ENCODE peak calls at places on chromosome 20, in seven cellular contexts. B, C, F, P, A, J and T are unnamed samples.

GRCh38 chr20:59728722-59729430 is 124.5 kb downstream of the PHACTR3 start:
- DNase-seq in B (no peak), C (no peak), F (peak; percentile 62), P (no peak), A (no peak), J (no peak), T (no peak)

GRCh38 chr20:34536798-34537394 is 20.7 kb downstream of the DYNLRB1 start:
- DNase-seq in B (peak; percentile 83), C (no peak), F (no peak), P (no peak), A (no peak), J (peak; percentile 37), T (peak; percentile 59)

GRCh38 chr20:43188234-43188653 is 1.5 kb downstream of the PTPRT start:
- DNase-seq in B (no peak), C (no peak), F (no peak), P (no peak), A (no peak), J (no peak), T (no peak)

GRCh38 chr20:31968299-31969126 is 562 bp downstream of the XKR7 start:
- DNase-seq in B (peak; percentile 87), C (peak; percentile 23), F (peak; percentile 89), P (peak; percentile 56), A (peak; percentile 86), J (peak; percentile 58), T (peak; percentile 98)

GRCh38 chr20:57608516-57608915 is 11.7 kb downstream of the ZBP1 start:
- DNase-seq in B (no peak), C (no peak), F (no peak), P (no peak), A (no peak), J (no peak), T (no peak)

GRCh38 chr20:5513975-5514516 is 197.3 kb upstream of the PROKR2 start:
- DNase-seq in B (no peak), C (no peak), F (no peak), P (peak; percentile 10), A (peak; percentile 25), J (no peak), T (no peak)

GRCh38 chr20:208937-209566 is 18.0 kb upstream of the DEFB129 start:
- DNase-seq in B (no peak), C (peak; percentile 45), F (no peak), P (peak; percentile 61), A (peak; percentile 1), J (no peak), T (no peak)

GRCh38 chr20:9028419-9028818 is 40.5 kb upstream of the PLCB4 start:
- DNase-seq in B (no peak), C (no peak), F (no peak), P (no peak), A (no peak), J (no peak), T (no peak)

GRCh38 chr20:53402233-53403005 is 191.2 kb downstream of the ZNF217 start:
- DNase-seq in B (no peak), C (no peak), F (no peak), P (no peak), A (no peak), J (no peak), T (no peak)

GRCh38 chr20:35954907-35955251 is 577 bp upstream of the SCAND1 start:
- DNase-seq in B (peak; percentile 63), C (no peak), F (no peak), P (peak; percentile 49), A (no peak), J (no peak), T (no peak)

GRCh38 chr20:4195499-4195898 is 180.1 kb upstream of the RNF24 start:
- DNase-seq in B (no peak), C (no peak), F (no peak), P (peak; percentile 12), A (no peak), J (no peak), T (peak; percentile 52)

GRCh38 chr20:48616481-48616880 is 211.3 kb downstream of the PREX1 start:
- DNase-seq in B (peak; percentile 44), C (no peak), F (no peak), P (no peak), A (no peak), J (no peak), T (no peak)

DNA sequence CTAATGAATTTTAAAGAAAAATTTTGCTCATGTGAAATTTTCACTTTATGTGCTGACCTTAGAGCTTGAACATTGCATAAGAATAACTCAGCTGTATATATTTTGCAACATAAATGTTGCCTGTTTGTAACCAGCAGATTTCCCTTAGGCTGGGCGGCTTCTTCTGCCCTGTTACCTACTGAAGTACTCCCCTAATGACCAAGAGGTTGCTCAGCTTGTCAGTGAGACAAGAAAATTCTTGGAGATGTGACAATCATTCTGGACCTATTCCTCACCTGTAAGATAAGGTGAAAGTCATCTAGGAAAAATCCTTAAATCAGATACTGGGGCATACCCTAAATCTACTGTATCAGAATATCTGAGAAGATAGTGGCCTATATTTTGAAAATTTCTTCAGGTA is 1061.7 kb downstream of the KIF16B start:
- DNase-seq in B (no peak), C (no peak), F (no peak), P (no peak), A (no peak), J (no peak), T (no peak)
- TF ChIP-seq CTCF in B (no peak), C (no peak), F (no peak), P (no peak), A (no peak), J (no peak), T (no peak)

GRCh38 chr20:38805958-38806854 is 709 bp downstream of the PPP1R16B start:
- DNase-seq in B (peak; percentile 67), C (no peak), F (peak; percentile 80), P (no peak), A (peak; percentile 51), J (no peak), T (peak; percentile 46)
- TF ChIP-seq CTCF in B (no peak), C (no peak), F (no peak), P (no peak), A (no peak), J (no peak), T (no peak)

GRCh38 chr20:56468317-56469076 is at the start of gene RTF2:
- DNase-seq in B (peak; percentile 97), C (peak; percentile 88), F (peak; percentile 98), P (peak; percentile 96), A (peak; percentile 95), J (peak; percentile 91), T (peak; percentile 97)
- TF ChIP-seq CTCF in B (no peak), C (no peak), F (no peak), P (no peak), A (no peak), J (no peak), T (no peak)

GRCh38 chr20:61882716-61883615 is 182.7 kb downstream of the TAF4 start:
- DNase-seq in B (peak; percentile 33), C (no peak), F (no peak), P (no peak), A (no peak), J (no peak), T (no peak)
- TF ChIP-seq CTCF in B (no peak), C (no peak), F (no peak), P (no peak), A (no peak), J (no peak), T (no peak)

DNA sequence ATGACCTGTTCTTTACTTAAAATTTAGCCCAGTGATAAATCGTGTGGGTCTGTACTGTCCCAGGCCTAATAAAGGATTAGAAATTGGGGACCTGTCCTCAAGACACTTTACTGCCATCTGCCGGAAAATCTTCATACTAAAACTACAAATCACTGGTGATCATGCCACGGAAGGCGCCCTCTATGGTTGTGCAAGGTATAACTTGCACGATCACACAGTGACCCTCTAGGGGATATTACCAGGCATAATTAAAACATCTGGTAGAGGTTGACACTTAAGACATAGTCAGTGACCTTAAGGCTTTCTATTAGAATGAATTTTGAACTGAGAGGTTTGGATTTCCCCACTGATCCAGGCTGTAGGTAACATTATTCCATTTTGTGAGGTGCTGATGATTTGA is 172.6 kb downstream of the BMP2 start:
- DNase-seq in B (no peak), C (no peak), F (no peak), P (no peak), A (no peak), J (no peak), T (peak; percentile 38)
- TF ChIP-seq CTCF in B (peak; percentile 18), C (no peak), F (no peak), P (peak; percentile 25), A (peak; percentile 17), J (no peak), T (peak; percentile 60)

DNA sequence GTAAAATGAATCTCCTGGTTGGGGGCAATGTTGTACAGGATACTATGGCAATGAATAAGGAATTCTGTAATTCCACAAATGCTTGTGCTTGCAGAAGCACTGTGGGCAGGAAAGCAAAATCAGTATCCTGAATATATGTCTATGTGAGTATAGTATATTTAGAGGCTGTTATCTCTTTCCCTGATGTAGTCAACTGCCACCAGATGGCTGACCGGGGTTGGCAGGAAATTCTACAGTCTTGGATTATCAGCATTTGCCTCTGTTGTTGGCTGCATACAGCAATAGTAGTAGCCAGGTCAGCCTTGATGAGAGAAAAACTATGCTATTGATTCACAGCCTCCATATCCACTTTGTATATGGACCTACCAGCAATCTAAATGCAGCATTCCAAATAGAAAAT is 425.1 kb upstream of the JAG1 start:
- DNase-seq in B (no peak), C (no peak), F (no peak), P (peak; percentile 3), A (peak; percentile 22), J (no peak), T (no peak)
- TF ChIP-seq CTCF in B (peak; percentile 23), C (no peak), F (no peak), P (peak; percentile 27), A (no peak), J (no peak), T (no peak)

DNA sequence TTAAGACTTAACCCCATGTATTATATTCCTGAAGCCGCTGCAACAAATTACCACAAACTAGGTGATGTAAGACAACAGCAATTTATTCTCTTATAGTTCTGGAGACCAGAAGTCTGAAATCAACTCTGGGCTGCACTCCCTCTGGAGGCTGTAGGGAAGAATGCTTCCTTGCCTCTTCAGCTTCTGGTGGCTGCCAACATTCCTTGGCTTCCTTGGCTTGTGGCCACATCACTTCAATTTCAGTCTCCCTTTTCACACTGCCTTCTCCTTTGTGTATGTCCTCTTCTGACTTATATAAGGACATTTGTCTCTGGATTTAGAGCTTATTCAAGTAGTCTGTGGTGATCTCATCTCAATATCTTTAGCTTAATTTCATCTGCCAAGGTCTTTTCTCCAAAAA is 141.6 kb downstream of the DHX35 start:
- DNase-seq in B (no peak), C (no peak), F (no peak), P (no peak), A (no peak), J (no peak), T (no peak)
- TF ChIP-seq CTCF in B (no peak), C (no peak), F (no peak), P (no peak), A (no peak), J (no peak), T (no peak)

GRCh38 chr20:24650091-24650490 is 180.7 kb downstream of the SYNDIG1 start:
- DNase-seq in B (no peak), C (peak; percentile 50), F (no peak), P (peak; percentile 48), A (no peak), J (no peak), T (no peak)
- TF ChIP-seq CTCF in B (no peak), C (no peak), F (no peak), P (no peak), A (no peak), J (no peak), T (no peak)

GRCh38 chr20:19212524-19213502 is at the start of gene SLC24A3:
- DNase-seq in B (peak; percentile 84), C (no peak), F (peak; percentile 93), P (peak; percentile 30), A (peak; percentile 47), J (peak; percentile 91), T (peak; percentile 81)
- TF ChIP-seq CTCF in B (peak; percentile 67), C (no peak), F (no peak), P (peak; percentile 42), A (no peak), J (peak; percentile 63), T (peak; percentile 21)